ENCODE peak calls at places on chromosomes 13 and 19, in eight cellular contexts. One of them, this sample, is unnamed.

GRCh38 chr19:27764186-27764804 is 1448.7 kb downstream of the UQCRFS1 start:
- DNase-seq in activated CD8-positive, alpha-beta memory T cell treated with anti-CD3 and anti-CD28 coated beads for 24 hours: peak; percentile 5
- DNase-seq in stimulated activated CD4-positive, alpha-beta T cell treated with anti-CD3 and anti-CD28 coated beads, Interleukin-12 subunit alpha, Interleukin-12 subunit beta, amount 100 ng/mL, for 24 hours: no peak
- DNase-seq in AG08396: no peak
- DNase-seq in C1 segment of cervical spinal cord: no peak
- DNase-seq in cardiac fibroblast: no peak
- DNase-seq in retina: no peak
- DNase-seq in naive thymus-derived CD8-positive, alpha-beta T cell: no peak
- DNase-seq in this sample: no peak

GRCh38 chr13:99331881-99332293 is 24.7 kb upstream of the GPR183 start:
- DNase-seq in activated CD8-positive, alpha-beta memory T cell treated with anti-CD3 and anti-CD28 coated beads for 24 hours: no peak
- DNase-seq in stimulated activated CD4-positive, alpha-beta T cell treated with anti-CD3 and anti-CD28 coated beads, Interleukin-12 subunit alpha, Interleukin-12 subunit beta, amount 100 ng/mL, for 24 hours: no peak
- DNase-seq in AG08396: no peak
- DNase-seq in C1 segment of cervical spinal cord: no peak
- DNase-seq in cardiac fibroblast: no peak
- DNase-seq in retina: no peak
- DNase-seq in naive thymus-derived CD8-positive, alpha-beta T cell: no peak
- DNase-seq in this sample: no peak

GRCh38 chr13:21668665-21669599 is 1.9 kb upstream of the FGF9 start:
- DNase-seq in activated CD8-positive, alpha-beta memory T cell treated with anti-CD3 and anti-CD28 coated beads for 24 hours: no peak
- DNase-seq in stimulated activated CD4-positive, alpha-beta T cell treated with anti-CD3 and anti-CD28 coated beads, Interleukin-12 subunit alpha, Interleukin-12 subunit beta, amount 100 ng/mL, for 24 hours: no peak
- DNase-seq in AG08396: peak; percentile 57
- DNase-seq in C1 segment of cervical spinal cord: no peak
- DNase-seq in cardiac fibroblast: peak; percentile 27
- DNase-seq in retina: peak; percentile 88
- DNase-seq in naive thymus-derived CD8-positive, alpha-beta T cell: peak; percentile 70
- DNase-seq in this sample: peak; percentile 58

GRCh38 chr13:113819731-113820715 is 43.9 kb downstream of the GAS6 start:
- DNase-seq in activated CD8-positive, alpha-beta memory T cell treated with anti-CD3 and anti-CD28 coated beads for 24 hours: no peak
- DNase-seq in stimulated activated CD4-positive, alpha-beta T cell treated with anti-CD3 and anti-CD28 coated beads, Interleukin-12 subunit alpha, Interleukin-12 subunit beta, amount 100 ng/mL, for 24 hours: no peak
- DNase-seq in AG08396: no peak
- DNase-seq in C1 segment of cervical spinal cord: no peak
- DNase-seq in cardiac fibroblast: no peak
- DNase-seq in retina: no peak
- DNase-seq in naive thymus-derived CD8-positive, alpha-beta T cell: no peak
- DNase-seq in this sample: no peak

GRCh38 chr19:10552596-10553053 is 8.9 kb downstream of the ATG4D start:
- DNase-seq in activated CD8-positive, alpha-beta memory T cell treated with anti-CD3 and anti-CD28 coated beads for 24 hours: peak; percentile 75
- DNase-seq in stimulated activated CD4-positive, alpha-beta T cell treated with anti-CD3 and anti-CD28 coated beads, Interleukin-12 subunit alpha, Interleukin-12 subunit beta, amount 100 ng/mL, for 24 hours: no peak
- DNase-seq in AG08396: peak; percentile 69
- DNase-seq in C1 segment of cervical spinal cord: no peak
- DNase-seq in cardiac fibroblast: peak; percentile 44
- DNase-seq in retina: no peak
- DNase-seq in naive thymus-derived CD8-positive, alpha-beta T cell: no peak
- DNase-seq in this sample: no peak

GRCh38 chr19:6012416-6013170 is 34.7 kb upstream of the RANBP3 start:
- DNase-seq in activated CD8-positive, alpha-beta memory T cell treated with anti-CD3 and anti-CD28 coated beads for 24 hours: no peak
- DNase-seq in stimulated activated CD4-positive, alpha-beta T cell treated with anti-CD3 and anti-CD28 coated beads, Interleukin-12 subunit alpha, Interleukin-12 subunit beta, amount 100 ng/mL, for 24 hours: no peak
- DNase-seq in AG08396: no peak
- DNase-seq in C1 segment of cervical spinal cord: no peak
- DNase-seq in cardiac fibroblast: no peak
- DNase-seq in retina: no peak
- DNase-seq in naive thymus-derived CD8-positive, alpha-beta T cell: no peak
- DNase-seq in this sample: no peak

GRCh38 chr19:39218230-39219007 is 14.4 kb upstream of the SYCN start:
- DNase-seq in activated CD8-positive, alpha-beta memory T cell treated with anti-CD3 and anti-CD28 coated beads for 24 hours: no peak
- DNase-seq in stimulated activated CD4-positive, alpha-beta T cell treated with anti-CD3 and anti-CD28 coated beads, Interleukin-12 subunit alpha, Interleukin-12 subunit beta, amount 100 ng/mL, for 24 hours: no peak
- DNase-seq in AG08396: no peak
- DNase-seq in C1 segment of cervical spinal cord: no peak
- DNase-seq in cardiac fibroblast: no peak
- DNase-seq in retina: no peak
- DNase-seq in naive thymus-derived CD8-positive, alpha-beta T cell: no peak
- DNase-seq in this sample: no peak

GRCh38 chr13:48511621-48512232 is 21.2 kb downstream of the RCBTB2 start:
- DNase-seq in activated CD8-positive, alpha-beta memory T cell treated with anti-CD3 and anti-CD28 coated beads for 24 hours: no peak
- DNase-seq in stimulated activated CD4-positive, alpha-beta T cell treated with anti-CD3 and anti-CD28 coated beads, Interleukin-12 subunit alpha, Interleukin-12 subunit beta, amount 100 ng/mL, for 24 hours: no peak
- DNase-seq in AG08396: no peak
- DNase-seq in C1 segment of cervical spinal cord: no peak
- DNase-seq in cardiac fibroblast: no peak
- DNase-seq in retina: no peak
- DNase-seq in naive thymus-derived CD8-positive, alpha-beta T cell: no peak
- DNase-seq in this sample: no peak

GRCh38 chr13:110419391-110419791 is 112.3 kb downstream of the COL4A2 start:
- DNase-seq in activated CD8-positive, alpha-beta memory T cell treated with anti-CD3 and anti-CD28 coated beads for 24 hours: no peak
- DNase-seq in stimulated activated CD4-positive, alpha-beta T cell treated with anti-CD3 and anti-CD28 coated beads, Interleukin-12 subunit alpha, Interleukin-12 subunit beta, amount 100 ng/mL, for 24 hours: no peak
- DNase-seq in AG08396: no peak
- DNase-seq in C1 segment of cervical spinal cord: no peak
- DNase-seq in cardiac fibroblast: peak; percentile 69
- DNase-seq in retina: no peak
- DNase-seq in naive thymus-derived CD8-positive, alpha-beta T cell: no peak
- DNase-seq in this sample: no peak

GRCh38 chr19:49061445-49061844 is 3.2 kb downstream of the NTF4 start:
- DNase-seq in activated CD8-positive, alpha-beta memory T cell treated with anti-CD3 and anti-CD28 coated beads for 24 hours: no peak
- DNase-seq in stimulated activated CD4-positive, alpha-beta T cell treated with anti-CD3 and anti-CD28 coated beads, Interleukin-12 subunit alpha, Interleukin-12 subunit beta, amount 100 ng/mL, for 24 hours: no peak
- DNase-seq in AG08396: peak; percentile 5
- DNase-seq in C1 segment of cervical spinal cord: no peak
- DNase-seq in cardiac fibroblast: no peak
- DNase-seq in retina: no peak
- DNase-seq in naive thymus-derived CD8-positive, alpha-beta T cell: no peak
- DNase-seq in this sample: no peak

GRCh38 chr19:40611096-40611495 is 9.9 kb downstream of the LTBP4 start:
- DNase-seq in activated CD8-positive, alpha-beta memory T cell treated with anti-CD3 and anti-CD28 coated beads for 24 hours: peak; percentile 62
- DNase-seq in stimulated activated CD4-positive, alpha-beta T cell treated with anti-CD3 and anti-CD28 coated beads, Interleukin-12 subunit alpha, Interleukin-12 subunit beta, amount 100 ng/mL, for 24 hours: no peak
- DNase-seq in AG08396: no peak
- DNase-seq in C1 segment of cervical spinal cord: no peak
- DNase-seq in cardiac fibroblast: no peak
- DNase-seq in retina: no peak
- DNase-seq in naive thymus-derived CD8-positive, alpha-beta T cell: no peak
- DNase-seq in this sample: no peak

GRCh38 chr13:83515267-83515666 is 367.0 kb downstream of the SLITRK1 start:
- DNase-seq in activated CD8-positive, alpha-beta memory T cell treated with anti-CD3 and anti-CD28 coated beads for 24 hours: no peak
- DNase-seq in stimulated activated CD4-positive, alpha-beta T cell treated with anti-CD3 and anti-CD28 coated beads, Interleukin-12 subunit alpha, Interleukin-12 subunit beta, amount 100 ng/mL, for 24 hours: no peak
- DNase-seq in AG08396: peak; percentile 14
- DNase-seq in C1 segment of cervical spinal cord: no peak
- DNase-seq in cardiac fibroblast: peak; percentile 29
- DNase-seq in retina: no peak
- DNase-seq in naive thymus-derived CD8-positive, alpha-beta T cell: no peak
- DNase-seq in this sample: no peak

GRCh38 chr19:31658993-31659896 is 310.0 kb upstream of the TSHZ3 start:
- DNase-seq in activated CD8-positive, alpha-beta memory T cell treated with anti-CD3 and anti-CD28 coated beads for 24 hours: no peak
- DNase-seq in stimulated activated CD4-positive, alpha-beta T cell treated with anti-CD3 and anti-CD28 coated beads, Interleukin-12 subunit alpha, Interleukin-12 subunit beta, amount 100 ng/mL, for 24 hours: no peak
- DNase-seq in AG08396: no peak
- DNase-seq in C1 segment of cervical spinal cord: no peak
- DNase-seq in cardiac fibroblast: no peak
- DNase-seq in retina: no peak
- DNase-seq in naive thymus-derived CD8-positive, alpha-beta T cell: no peak
- DNase-seq in this sample: no peak

GRCh38 chr19:40322271-40322610 is 26.0 kb downstream of the C19orf47 start:
- DNase-seq in activated CD8-positive, alpha-beta memory T cell treated with anti-CD3 and anti-CD28 coated beads for 24 hours: no peak
- DNase-seq in stimulated activated CD4-positive, alpha-beta T cell treated with anti-CD3 and anti-CD28 coated beads, Interleukin-12 subunit alpha, Interleukin-12 subunit beta, amount 100 ng/mL, for 24 hours: no peak
- DNase-seq in AG08396: no peak
- DNase-seq in C1 segment of cervical spinal cord: no peak
- DNase-seq in cardiac fibroblast: peak; percentile 38
- DNase-seq in retina: no peak
- DNase-seq in naive thymus-derived CD8-positive, alpha-beta T cell: no peak
- DNase-seq in this sample: no peak

GRCh38 chr19:19406878-19407639 is 1.6 kb downstream of the GATAD2A start:
- DNase-seq in activated CD8-positive, alpha-beta memory T cell treated with anti-CD3 and anti-CD28 coated beads for 24 hours: peak; percentile 70
- DNase-seq in stimulated activated CD4-positive, alpha-beta T cell treated with anti-CD3 and anti-CD28 coated beads, Interleukin-12 subunit alpha, Interleukin-12 subunit beta, amount 100 ng/mL, for 24 hours: peak; percentile 48
- DNase-seq in AG08396: no peak
- DNase-seq in C1 segment of cervical spinal cord: no peak
- DNase-seq in cardiac fibroblast: peak; percentile 63
- DNase-seq in retina: no peak
- DNase-seq in naive thymus-derived CD8-positive, alpha-beta T cell: peak; percentile 51
- DNase-seq in this sample: no peak

GRCh38 chr13:40130871-40131636 is 475.6 kb downstream of the COG6 start:
- DNase-seq in activated CD8-positive, alpha-beta memory T cell treated with anti-CD3 and anti-CD28 coated beads for 24 hours: no peak
- DNase-seq in stimulated activated CD4-positive, alpha-beta T cell treated with anti-CD3 and anti-CD28 coated beads, Interleukin-12 subunit alpha, Interleukin-12 subunit beta, amount 100 ng/mL, for 24 hours: no peak
- DNase-seq in AG08396: no peak
- DNase-seq in C1 segment of cervical spinal cord: no peak
- DNase-seq in cardiac fibroblast: peak; percentile 92
- DNase-seq in retina: no peak
- DNase-seq in naive thymus-derived CD8-positive, alpha-beta T cell: no peak
- DNase-seq in this sample: no peak

GRCh38 chr13:97945792-97946419 is 7.6 kb upstream of the IPO5 start:
- DNase-seq in activated CD8-positive, alpha-beta memory T cell treated with anti-CD3 and anti-CD28 coated beads for 24 hours: no peak
- DNase-seq in stimulated activated CD4-positive, alpha-beta T cell treated with anti-CD3 and anti-CD28 coated beads, Interleukin-12 subunit alpha, Interleukin-12 subunit beta, amount 100 ng/mL, for 24 hours: no peak
- DNase-seq in AG08396: no peak
- DNase-seq in C1 segment of cervical spinal cord: no peak
- DNase-seq in cardiac fibroblast: peak; percentile 56
- DNase-seq in retina: no peak
- DNase-seq in naive thymus-derived CD8-positive, alpha-beta T cell: no peak
- DNase-seq in this sample: no peak

GRCh38 chr13:28411859-28412353 is 83.0 kb downstream of the FLT1 start:
- DNase-seq in activated CD8-positive, alpha-beta memory T cell treated with anti-CD3 and anti-CD28 coated beads for 24 hours: no peak
- DNase-seq in stimulated activated CD4-positive, alpha-beta T cell treated with anti-CD3 and anti-CD28 coated beads, Interleukin-12 subunit alpha, Interleukin-12 subunit beta, amount 100 ng/mL, for 24 hours: no peak
- DNase-seq in AG08396: peak; percentile 18
- DNase-seq in C1 segment of cervical spinal cord: no peak
- DNase-seq in cardiac fibroblast: no peak
- DNase-seq in retina: no peak
- DNase-seq in naive thymus-derived CD8-positive, alpha-beta T cell: no peak
- DNase-seq in this sample: peak; percentile 22

GRCh38 chr13:108963846-108964600 is 334.6 kb downstream of the MYO16 start:
- DNase-seq in activated CD8-positive, alpha-beta memory T cell treated with anti-CD3 and anti-CD28 coated beads for 24 hours: no peak
- DNase-seq in stimulated activated CD4-positive, alpha-beta T cell treated with anti-CD3 and anti-CD28 coated beads, Interleukin-12 subunit alpha, Interleukin-12 subunit beta, amount 100 ng/mL, for 24 hours: no peak
- DNase-seq in AG08396: peak; percentile 31
- DNase-seq in C1 segment of cervical spinal cord: no peak
- DNase-seq in cardiac fibroblast: peak; percentile 73
- DNase-seq in retina: no peak
- DNase-seq in naive thymus-derived CD8-positive, alpha-beta T cell: no peak
- DNase-seq in this sample: no peak

GRCh38 chr19:3509566-3509989 is 3.5 kb downstream of the FZR1 start:
- DNase-seq in activated CD8-positive, alpha-beta memory T cell treated with anti-CD3 and anti-CD28 coated beads for 24 hours: no peak
- DNase-seq in stimulated activated CD4-positive, alpha-beta T cell treated with anti-CD3 and anti-CD28 coated beads, Interleukin-12 subunit alpha, Interleukin-12 subunit beta, amount 100 ng/mL, for 24 hours: peak; percentile 23
- DNase-seq in AG08396: peak; percentile 71
- DNase-seq in C1 segment of cervical spinal cord: no peak
- DNase-seq in cardiac fibroblast: peak; percentile 85
- DNase-seq in retina: no peak
- DNase-seq in naive thymus-derived CD8-positive, alpha-beta T cell: no peak
- DNase-seq in this sample: no peak

GRCh38 chr13:46655727-46656180 is 102.8 kb downstream of the LRCH1 start:
- DNase-seq in activated CD8-positive, alpha-beta memory T cell treated with anti-CD3 and anti-CD28 coated beads for 24 hours: no peak
- DNase-seq in stimulated activated CD4-positive, alpha-beta T cell treated with anti-CD3 and anti-CD28 coated beads, Interleukin-12 subunit alpha, Interleukin-12 subunit beta, amount 100 ng/mL, for 24 hours: no peak
- DNase-seq in AG08396: no peak
- DNase-seq in C1 segment of cervical spinal cord: no peak
- DNase-seq in cardiac fibroblast: peak; percentile 46
- DNase-seq in retina: no peak
- DNase-seq in naive thymus-derived CD8-positive, alpha-beta T cell: no peak
- DNase-seq in this sample: no peak

GRCh38 chr19:11204943-11205349 is 7.6 kb upstream of the KANK2 start:
- DNase-seq in activated CD8-positive, alpha-beta memory T cell treated with anti-CD3 and anti-CD28 coated beads for 24 hours: no peak
- DNase-seq in stimulated activated CD4-positive, alpha-beta T cell treated with anti-CD3 and anti-CD28 coated beads, Interleukin-12 subunit alpha, Interleukin-12 subunit beta, amount 100 ng/mL, for 24 hours: no peak
- DNase-seq in AG08396: no peak
- DNase-seq in C1 segment of cervical spinal cord: no peak
- DNase-seq in cardiac fibroblast: no peak
- DNase-seq in retina: no peak
- DNase-seq in naive thymus-derived CD8-positive, alpha-beta T cell: no peak
- DNase-seq in this sample: no peak

GRCh38 chr13:83298636-83299035 is 583.6 kb downstream of the SLITRK1 start:
- DNase-seq in activated CD8-positive, alpha-beta memory T cell treated with anti-CD3 and anti-CD28 coated beads for 24 hours: no peak
- DNase-seq in stimulated activated CD4-positive, alpha-beta T cell treated with anti-CD3 and anti-CD28 coated beads, Interleukin-12 subunit alpha, Interleukin-12 subunit beta, amount 100 ng/mL, for 24 hours: no peak
- DNase-seq in AG08396: no peak
- DNase-seq in C1 segment of cervical spinal cord: no peak
- DNase-seq in cardiac fibroblast: no peak
- DNase-seq in retina: no peak
- DNase-seq in naive thymus-derived CD8-positive, alpha-beta T cell: no peak
- DNase-seq in this sample: no peak

GRCh38 chr13:101013245-101013644 is 338.6 kb upstream of the TMTC4 start:
- DNase-seq in activated CD8-positive, alpha-beta memory T cell treated with anti-CD3 and anti-CD28 coated beads for 24 hours: no peak
- DNase-seq in stimulated activated CD4-positive, alpha-beta T cell treated with anti-CD3 and anti-CD28 coated beads, Interleukin-12 subunit alpha, Interleukin-12 subunit beta, amount 100 ng/mL, for 24 hours: no peak
- DNase-seq in AG08396: no peak
- DNase-seq in C1 segment of cervical spinal cord: no peak
- DNase-seq in cardiac fibroblast: no peak
- DNase-seq in retina: no peak
- DNase-seq in naive thymus-derived CD8-positive, alpha-beta T cell: no peak
- DNase-seq in this sample: no peak

GRCh38 chr19:32350492-32350891 is 5.1 kb downstream of the ZNF507 start:
- DNase-seq in activated CD8-positive, alpha-beta memory T cell treated with anti-CD3 and anti-CD28 coated beads for 24 hours: no peak
- DNase-seq in stimulated activated CD4-positive, alpha-beta T cell treated with anti-CD3 and anti-CD28 coated beads, Interleukin-12 subunit alpha, Interleukin-12 subunit beta, amount 100 ng/mL, for 24 hours: no peak
- DNase-seq in AG08396: no peak
- DNase-seq in C1 segment of cervical spinal cord: no peak
- DNase-seq in cardiac fibroblast: no peak
- DNase-seq in retina: no peak
- DNase-seq in naive thymus-derived CD8-positive, alpha-beta T cell: no peak
- DNase-seq in this sample: no peak

GRCh38 chr13:95704510-95704909 is 27.6 kb downstream of the DNAJC3 start:
- DNase-seq in activated CD8-positive, alpha-beta memory T cell treated with anti-CD3 and anti-CD28 coated beads for 24 hours: no peak
- DNase-seq in stimulated activated CD4-positive, alpha-beta T cell treated with anti-CD3 and anti-CD28 coated beads, Interleukin-12 subunit alpha, Interleukin-12 subunit beta, amount 100 ng/mL, for 24 hours: no peak
- DNase-seq in AG08396: peak; percentile 17
- DNase-seq in C1 segment of cervical spinal cord: no peak
- DNase-seq in cardiac fibroblast: no peak
- DNase-seq in retina: no peak
- DNase-seq in naive thymus-derived CD8-positive, alpha-beta T cell: no peak
- DNase-seq in this sample: peak; percentile 7

GRCh38 chr13:78758549-78758948 is 99.6 kb upstream of the OBI1 start:
- DNase-seq in activated CD8-positive, alpha-beta memory T cell treated with anti-CD3 and anti-CD28 coated beads for 24 hours: no peak
- DNase-seq in stimulated activated CD4-positive, alpha-beta T cell treated with anti-CD3 and anti-CD28 coated beads, Interleukin-12 subunit alpha, Interleukin-12 subunit beta, amount 100 ng/mL, for 24 hours: no peak
- DNase-seq in AG08396: no peak
- DNase-seq in C1 segment of cervical spinal cord: no peak
- DNase-seq in cardiac fibroblast: no peak
- DNase-seq in retina: no peak
- DNase-seq in naive thymus-derived CD8-positive, alpha-beta T cell: no peak
- DNase-seq in this sample: no peak

GRCh38 chr13:29802621-29803020 is 47.8 kb downstream of the UBL3 start:
- DNase-seq in activated CD8-positive, alpha-beta memory T cell treated with anti-CD3 and anti-CD28 coated beads for 24 hours: no peak
- DNase-seq in stimulated activated CD4-positive, alpha-beta T cell treated with anti-CD3 and anti-CD28 coated beads, Interleukin-12 subunit alpha, Interleukin-12 subunit beta, amount 100 ng/mL, for 24 hours: no peak
- DNase-seq in AG08396: no peak
- DNase-seq in C1 segment of cervical spinal cord: no peak
- DNase-seq in cardiac fibroblast: peak; percentile 12
- DNase-seq in retina: no peak
- DNase-seq in naive thymus-derived CD8-positive, alpha-beta T cell: no peak
- DNase-seq in this sample: no peak

GRCh38 chr19:35154535-35155406 is at the start of gene FXYD5:
- DNase-seq in activated CD8-positive, alpha-beta memory T cell treated with anti-CD3 and anti-CD28 coated beads for 24 hours: peak; percentile 90
- DNase-seq in stimulated activated CD4-positive, alpha-beta T cell treated with anti-CD3 and anti-CD28 coated beads, Interleukin-12 subunit alpha, Interleukin-12 subunit beta, amount 100 ng/mL, for 24 hours: peak; percentile 85
- DNase-seq in AG08396: peak; percentile 88
- DNase-seq in C1 segment of cervical spinal cord: no peak
- DNase-seq in cardiac fibroblast: peak; percentile 86
- DNase-seq in retina: peak; percentile 51
- DNase-seq in naive thymus-derived CD8-positive, alpha-beta T cell: peak; percentile 59
- DNase-seq in this sample: peak; percentile 31

GRCh38 chr19:596263-596655 is 6.6 kb downstream of the HCN2 start:
- DNase-seq in activated CD8-positive, alpha-beta memory T cell treated with anti-CD3 and anti-CD28 coated beads for 24 hours: no peak
- DNase-seq in stimulated activated CD4-positive, alpha-beta T cell treated with anti-CD3 and anti-CD28 coated beads, Interleukin-12 subunit alpha, Interleukin-12 subunit beta, amount 100 ng/mL, for 24 hours: no peak
- DNase-seq in AG08396: no peak
- DNase-seq in C1 segment of cervical spinal cord: no peak
- DNase-seq in cardiac fibroblast: no peak
- DNase-seq in retina: no peak
- DNase-seq in naive thymus-derived CD8-positive, alpha-beta T cell: no peak
- DNase-seq in this sample: no peak

GRCh38 chr13:27421101-27421881 is 3.1 kb upstream of the GTF3A start:
- DNase-seq in activated CD8-positive, alpha-beta memory T cell treated with anti-CD3 and anti-CD28 coated beads for 24 hours: no peak
- DNase-seq in stimulated activated CD4-positive, alpha-beta T cell treated with anti-CD3 and anti-CD28 coated beads, Interleukin-12 subunit alpha, Interleukin-12 subunit beta, amount 100 ng/mL, for 24 hours: no peak
- DNase-seq in AG08396: no peak
- DNase-seq in C1 segment of cervical spinal cord: no peak
- DNase-seq in cardiac fibroblast: no peak
- DNase-seq in retina: no peak
- DNase-seq in naive thymus-derived CD8-positive, alpha-beta T cell: no peak
- DNase-seq in this sample: no peak

GRCh38 chr13:73704587-73704986 is 429.6 kb downstream of the KLF12 start:
- DNase-seq in activated CD8-positive, alpha-beta memory T cell treated with anti-CD3 and anti-CD28 coated beads for 24 hours: no peak
- DNase-seq in stimulated activated CD4-positive, alpha-beta T cell treated with anti-CD3 and anti-CD28 coated beads, Interleukin-12 subunit alpha, Interleukin-12 subunit beta, amount 100 ng/mL, for 24 hours: no peak
- DNase-seq in AG08396: no peak
- DNase-seq in C1 segment of cervical spinal cord: no peak
- DNase-seq in cardiac fibroblast: no peak
- DNase-seq in retina: no peak
- DNase-seq in naive thymus-derived CD8-positive, alpha-beta T cell: no peak
- DNase-seq in this sample: no peak

GRCh38 chr13:112260108-112261055 is 115.8 kb upstream of the SPACA7 start:
- DNase-seq in activated CD8-positive, alpha-beta memory T cell treated with anti-CD3 and anti-CD28 coated beads for 24 hours: peak; percentile 40
- DNase-seq in stimulated activated CD4-positive, alpha-beta T cell treated with anti-CD3 and anti-CD28 coated beads, Interleukin-12 subunit alpha, Interleukin-12 subunit beta, amount 100 ng/mL, for 24 hours: no peak
- DNase-seq in AG08396: no peak
- DNase-seq in C1 segment of cervical spinal cord: no peak
- DNase-seq in cardiac fibroblast: no peak
- DNase-seq in retina: no peak
- DNase-seq in naive thymus-derived CD8-positive, alpha-beta T cell: no peak
- DNase-seq in this sample: no peak